ENCODE peak calls at places on chromosomes 6 and 20, in four cellular contexts. One of them, this sample, is unnamed.

GRCh38 chr20:49233226-49233625 is 14.0 kb downstream of the DDX27 start:
- DNase-seq in dorsolateral prefrontal cortex: no peak
- DNase-seq in thoracic aorta: no peak
- DNase-seq in HFFc6: no peak
- DNase-seq in this sample: no peak

GRCh38 chr6:5827061-5828037 is 179.4 kb downstream of the NRN1 start:
- DNase-seq in dorsolateral prefrontal cortex: no peak
- DNase-seq in thoracic aorta: no peak
- DNase-seq in HFFc6: no peak
- DNase-seq in this sample: no peak

GRCh38 chr20:5636841-5637240 is 113.4 kb upstream of the SHLD1 start:
- DNase-seq in dorsolateral prefrontal cortex: no peak
- DNase-seq in thoracic aorta: no peak
- DNase-seq in HFFc6: no peak
- DNase-seq in this sample: no peak

GRCh38 chr6:136323431-136324112 is 33.9 kb upstream of the BCLAF1 start:
- DNase-seq in dorsolateral prefrontal cortex: peak
- DNase-seq in thoracic aorta: no peak
- DNase-seq in HFFc6: no peak
- DNase-seq in this sample: no peak

GRCh38 chr6:53834134-53834533 is 39.3 kb downstream of the LRRC1 start:
- DNase-seq in dorsolateral prefrontal cortex: no peak
- DNase-seq in thoracic aorta: no peak
- DNase-seq in HFFc6: no peak
- DNase-seq in this sample: no peak

GRCh38 chr6:104669483-104669882 is 190.2 kb downstream of the HACE1 start:
- DNase-seq in dorsolateral prefrontal cortex: no peak
- DNase-seq in thoracic aorta: no peak
- DNase-seq in HFFc6: no peak
- DNase-seq in this sample: no peak

GRCh38 chr6:106608080-106608668 is 21.1 kb downstream of the RTN4IP1 start:
- DNase-seq in dorsolateral prefrontal cortex: no peak
- DNase-seq in thoracic aorta: no peak
- DNase-seq in HFFc6: peak
- DNase-seq in this sample: no peak

GRCh38 chr6:77173472-77174074 is 289.7 kb downstream of the HTR1B start:
- DNase-seq in dorsolateral prefrontal cortex: no peak
- DNase-seq in thoracic aorta: no peak
- DNase-seq in HFFc6: peak
- DNase-seq in this sample: no peak

GRCh38 chr6:29011276-29011734 is 6.2 kb upstream of the ZNF311 start:
- DNase-seq in dorsolateral prefrontal cortex: no peak
- DNase-seq in thoracic aorta: no peak
- DNase-seq in HFFc6: peak
- DNase-seq in this sample: no peak

GRCh38 chr20:17556842-17557674 is 12.8 kb upstream of the DSTN start:
- DNase-seq in dorsolateral prefrontal cortex: peak
- DNase-seq in thoracic aorta: no peak
- DNase-seq in HFFc6: peak
- DNase-seq in this sample: peak

GRCh38 chr20:21397341-21398108 is at the start of gene NKX2-4:
- DNase-seq in dorsolateral prefrontal cortex: no peak
- DNase-seq in thoracic aorta: no peak
- DNase-seq in HFFc6: no peak
- DNase-seq in this sample: no peak

GRCh38 chr6:65113581-65113980 is 593.4 kb downstream of the EYS start:
- DNase-seq in dorsolateral prefrontal cortex: no peak
- DNase-seq in thoracic aorta: no peak
- DNase-seq in HFFc6: no peak
- DNase-seq in this sample: no peak

GRCh38 chr6:152804150-152804549 is 53.6 kb downstream of the VIP start:
- DNase-seq in dorsolateral prefrontal cortex: no peak
- DNase-seq in thoracic aorta: no peak
- DNase-seq in HFFc6: no peak
- DNase-seq in this sample: no peak

GRCh38 chr20:40630723-40631631 is 58.1 kb downstream of the MAFB start:
- DNase-seq in dorsolateral prefrontal cortex: no peak
- DNase-seq in thoracic aorta: no peak
- DNase-seq in HFFc6: no peak
- DNase-seq in this sample: no peak

GRCh38 chr6:158818580-158819212 is 472 bp downstream of the EZR start:
- DNase-seq in dorsolateral prefrontal cortex: peak
- DNase-seq in thoracic aorta: no peak
- DNase-seq in HFFc6: peak
- DNase-seq in this sample: no peak

GRCh38 chr20:50418890-50419642 is 91.1 kb upstream of the PTPN1 start:
- DNase-seq in dorsolateral prefrontal cortex: no peak
- DNase-seq in thoracic aorta: no peak
- DNase-seq in HFFc6: no peak
- DNase-seq in this sample: no peak

GRCh38 chr6:108452725-108453195 is 108.0 kb upstream of the FOXO3 start:
- DNase-seq in dorsolateral prefrontal cortex: no peak
- DNase-seq in thoracic aorta: no peak
- DNase-seq in HFFc6: no peak
- DNase-seq in this sample: no peak

GRCh38 chr20:32344835-32345506 is 13.2 kb upstream of the ASXL1 start:
- DNase-seq in dorsolateral prefrontal cortex: no peak
- DNase-seq in thoracic aorta: no peak
- DNase-seq in HFFc6: no peak
- DNase-seq in this sample: no peak

GRCh38 chr6:2440516-2440915 is 195.1 kb upstream of the GMDS start:
- DNase-seq in dorsolateral prefrontal cortex: no peak
- DNase-seq in thoracic aorta: no peak
- DNase-seq in HFFc6: no peak
- DNase-seq in this sample: no peak

GRCh38 chr20:56400001-56400640 is 7.7 kb downstream of the CSTF1 start:
- DNase-seq in dorsolateral prefrontal cortex: no peak
- DNase-seq in thoracic aorta: peak
- DNase-seq in HFFc6: peak
- DNase-seq in this sample: no peak

GRCh38 chr6:139776051-139776450 is 401.6 kb upstream of the CITED2 start:
- DNase-seq in dorsolateral prefrontal cortex: no peak
- DNase-seq in thoracic aorta: no peak
- DNase-seq in HFFc6: no peak
- DNase-seq in this sample: no peak

GRCh38 chr20:47768016-47768953 is 17.0 kb downstream of the SULF2 start:
- DNase-seq in dorsolateral prefrontal cortex: no peak
- DNase-seq in thoracic aorta: no peak
- DNase-seq in HFFc6: no peak
- DNase-seq in this sample: no peak

GRCh38 chr20:56517211-56517610 is 7.3 kb upstream of the FAM209A start:
- DNase-seq in dorsolateral prefrontal cortex: no peak
- DNase-seq in thoracic aorta: no peak
- DNase-seq in HFFc6: no peak
- DNase-seq in this sample: no peak

GRCh38 chr6:3289664-3290055 is 30.9 kb downstream of the PSMG4 start:
- DNase-seq in dorsolateral prefrontal cortex: peak
- DNase-seq in thoracic aorta: no peak
- DNase-seq in HFFc6: no peak
- DNase-seq in this sample: no peak

GRCh38 chr6:14881399-14881798 is 364.5 kb upstream of the JARID2 start:
- DNase-seq in dorsolateral prefrontal cortex: no peak
- DNase-seq in thoracic aorta: no peak
- DNase-seq in HFFc6: peak
- DNase-seq in this sample: no peak
- TF ChIP-seq CTCF in dorsolateral prefrontal cortex: no peak
- TF ChIP-seq CTCF in thoracic aorta: no peak
- TF ChIP-seq CTCF in HFFc6: no peak
- TF ChIP-seq CTCF in this sample: no peak

DNA sequence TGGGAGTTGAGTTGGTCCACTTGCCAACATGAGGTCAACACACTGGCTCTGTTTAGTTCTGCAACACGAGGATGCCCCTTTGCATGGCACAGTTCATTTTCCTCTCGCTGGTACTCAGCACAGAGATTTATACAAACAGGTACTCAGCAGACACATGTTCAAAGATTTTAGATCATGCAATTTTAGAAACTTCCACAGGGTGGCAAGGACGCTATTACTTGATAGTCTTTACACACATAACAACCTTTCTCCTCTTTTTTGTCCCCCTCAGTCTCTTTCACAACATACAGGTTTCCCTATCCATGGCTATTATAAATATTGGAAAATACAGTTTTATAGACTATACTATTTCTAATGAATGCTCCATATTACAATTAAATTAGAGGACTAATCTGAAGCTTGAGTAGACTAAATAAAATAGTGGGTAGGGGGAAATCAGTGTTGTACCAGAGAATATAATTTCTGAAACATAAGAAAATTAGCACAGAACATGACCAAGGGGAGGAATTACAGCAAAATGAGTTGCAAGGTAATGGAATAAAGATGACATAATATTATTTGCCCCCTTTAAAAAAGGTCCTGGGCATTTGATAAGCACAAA is 331.8 kb upstream of the BTBD3 start:
- DNase-seq in dorsolateral prefrontal cortex: no peak
- DNase-seq in thoracic aorta: no peak
- DNase-seq in HFFc6: peak
- DNase-seq in this sample: no peak
- TF ChIP-seq CTCF in dorsolateral prefrontal cortex: peak
- TF ChIP-seq CTCF in thoracic aorta: no peak
- TF ChIP-seq CTCF in HFFc6: peak
- TF ChIP-seq CTCF in this sample: no peak

GRCh38 chr20:62549499-62550086 is 73.8 kb upstream of the GATA5 start:
- DNase-seq in dorsolateral prefrontal cortex: no peak
- DNase-seq in thoracic aorta: no peak
- DNase-seq in HFFc6: no peak
- DNase-seq in this sample: no peak
- TF ChIP-seq CTCF in dorsolateral prefrontal cortex: no peak
- TF ChIP-seq CTCF in thoracic aorta: no peak
- TF ChIP-seq CTCF in HFFc6: no peak
- TF ChIP-seq CTCF in this sample: no peak

GRCh38 chr6:36897629-36898028 is 11.9 kb downstream of the C6orf89 start:
- DNase-seq in dorsolateral prefrontal cortex: no peak
- DNase-seq in thoracic aorta: no peak
- DNase-seq in HFFc6: no peak
- DNase-seq in this sample: no peak
- TF ChIP-seq CTCF in dorsolateral prefrontal cortex: peak
- TF ChIP-seq CTCF in thoracic aorta: no peak
- TF ChIP-seq CTCF in HFFc6: peak
- TF ChIP-seq CTCF in this sample: no peak

GRCh38 chr6:78867370-78868040 is at the start of gene IRAK1BP1:
- DNase-seq in dorsolateral prefrontal cortex: peak
- DNase-seq in thoracic aorta: peak
- DNase-seq in HFFc6: peak
- DNase-seq in this sample: peak
- TF ChIP-seq CTCF in dorsolateral prefrontal cortex: peak
- TF ChIP-seq CTCF in thoracic aorta: no peak
- TF ChIP-seq CTCF in HFFc6: peak
- TF ChIP-seq CTCF in this sample: no peak

GRCh38 chr20:60453847-60454246 is 495.6 kb downstream of the CDH26 start:
- DNase-seq in dorsolateral prefrontal cortex: no peak
- DNase-seq in thoracic aorta: no peak
- DNase-seq in HFFc6: no peak
- DNase-seq in this sample: no peak
- TF ChIP-seq CTCF in dorsolateral prefrontal cortex: no peak
- TF ChIP-seq CTCF in thoracic aorta: no peak
- TF ChIP-seq CTCF in HFFc6: no peak
- TF ChIP-seq CTCF in this sample: no peak

GRCh38 chr20:45304464-45304999 is 2.1 kb upstream of the RBPJL start:
- DNase-seq in dorsolateral prefrontal cortex: no peak
- DNase-seq in thoracic aorta: no peak
- DNase-seq in HFFc6: no peak
- DNase-seq in this sample: no peak

GRCh38 chr20:45307076-45307645 is 521 bp downstream of the RBPJL start:
- DNase-seq in dorsolateral prefrontal cortex: no peak
- DNase-seq in thoracic aorta: no peak
- DNase-seq in HFFc6: no peak
- DNase-seq in this sample: no peak

GRCh38 chr20:45308078-45308778 is at the start of gene MATN4:
- DNase-seq in dorsolateral prefrontal cortex: no peak
- DNase-seq in thoracic aorta: no peak
- DNase-seq in HFFc6: no peak
- DNase-seq in this sample: no peak

GRCh38 chr20:45305262-45305661 is 1.4 kb upstream of the RBPJL start:
- DNase-seq in dorsolateral prefrontal cortex: no peak
- DNase-seq in thoracic aorta: no peak
- DNase-seq in HFFc6: no peak
- DNase-seq in this sample: no peak

GRCh38 chr20:45306431-45306982 is at the start of gene RBPJL:
- DNase-seq in dorsolateral prefrontal cortex: no peak
- DNase-seq in thoracic aorta: no peak
- DNase-seq in HFFc6: no peak
- DNase-seq in this sample: no peak
- TF ChIP-seq CTCF in dorsolateral prefrontal cortex: peak
- TF ChIP-seq CTCF in thoracic aorta: peak
- TF ChIP-seq CTCF in HFFc6: peak
- TF ChIP-seq CTCF in this sample: peak

DNA sequence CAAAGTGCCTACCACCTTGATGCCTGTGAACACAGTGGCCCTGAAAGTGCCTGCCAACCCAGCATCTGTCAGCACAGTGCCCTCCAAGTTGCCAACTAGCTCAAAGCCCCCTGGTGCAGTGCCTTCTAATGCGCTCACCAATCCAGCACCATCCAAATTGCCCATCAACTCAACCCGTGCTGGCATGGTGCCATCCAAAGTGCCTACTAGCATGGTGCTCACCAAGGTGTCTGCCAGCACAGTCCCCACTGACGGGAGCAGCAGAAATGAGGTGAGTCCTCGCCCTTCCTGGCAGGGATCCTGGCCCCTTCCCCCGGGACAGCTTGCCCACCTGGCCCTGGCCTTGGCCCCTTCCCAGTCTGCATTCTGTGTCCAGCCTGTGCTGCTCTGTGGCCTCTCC is 17.9 kb downstream of the MAVS start:
- DNase-seq in dorsolateral prefrontal cortex: no peak
- DNase-seq in thoracic aorta: no peak
- DNase-seq in HFFc6: no peak
- DNase-seq in this sample: no peak
- TF ChIP-seq CTCF in dorsolateral prefrontal cortex: no peak
- TF ChIP-seq CTCF in thoracic aorta: no peak
- TF ChIP-seq CTCF in HFFc6: no peak
- TF ChIP-seq CTCF in this sample: no peak

This sample was measured in omental fat pad.